ENCODE peak calls at places on chromosomes 2 and 18, in four cellular contexts. One of them, this sample, is unnamed.

GRCh38 chr2:196205891-196206408 is 34.6 kb upstream of the STK17B start:
- ATAC-seq in activated CD8-positive, alpha-beta T cell treated with anti-CD3 and anti-CD28 coated beads, Interleukin-2, amount 10 ng/mL, durations not matched to agents 7 days and 5 days: no peak
- ATAC-seq in HepG2: no peak
- ATAC-seq in effector memory CD8-positive, alpha-beta T cell: no peak
- ATAC-seq in this sample: peak

GRCh38 chr18:3596324-3597158 is 146.6 kb downstream of the TGIF1 start:
- ATAC-seq in activated CD8-positive, alpha-beta T cell treated with anti-CD3 and anti-CD28 coated beads, Interleukin-2, amount 10 ng/mL, durations not matched to agents 7 days and 5 days: no peak
- ATAC-seq in HepG2: peak
- ATAC-seq in effector memory CD8-positive, alpha-beta T cell: no peak
- ATAC-seq in this sample: no peak

GRCh38 chr2:36659872-36660312 is 36.6 kb upstream of the VIT start:
- ATAC-seq in activated CD8-positive, alpha-beta T cell treated with anti-CD3 and anti-CD28 coated beads, Interleukin-2, amount 10 ng/mL, durations not matched to agents 7 days and 5 days: no peak
- ATAC-seq in HepG2: peak
- ATAC-seq in effector memory CD8-positive, alpha-beta T cell: no peak
- ATAC-seq in this sample: peak

GRCh38 chr2:120906914-120907313 is 171.2 kb downstream of the GLI2 start:
- ATAC-seq in activated CD8-positive, alpha-beta T cell treated with anti-CD3 and anti-CD28 coated beads, Interleukin-2, amount 10 ng/mL, durations not matched to agents 7 days and 5 days: no peak
- ATAC-seq in HepG2: no peak
- ATAC-seq in effector memory CD8-positive, alpha-beta T cell: no peak
- ATAC-seq in this sample: no peak

GRCh38 chr2:126635281-126635680 is 20.7 kb upstream of the GYPC start:
- ATAC-seq in activated CD8-positive, alpha-beta T cell treated with anti-CD3 and anti-CD28 coated beads, Interleukin-2, amount 10 ng/mL, durations not matched to agents 7 days and 5 days: no peak
- ATAC-seq in HepG2: no peak
- ATAC-seq in effector memory CD8-positive, alpha-beta T cell: no peak
- ATAC-seq in this sample: no peak

GRCh38 chr2:47728551-47728950 is 54.4 kb upstream of the MSH6 start:
- ATAC-seq in activated CD8-positive, alpha-beta T cell treated with anti-CD3 and anti-CD28 coated beads, Interleukin-2, amount 10 ng/mL, durations not matched to agents 7 days and 5 days: no peak
- ATAC-seq in HepG2: no peak
- ATAC-seq in effector memory CD8-positive, alpha-beta T cell: no peak
- ATAC-seq in this sample: no peak

GRCh38 chr2:136000502-136000901 is 15.1 kb upstream of the DARS1 start:
- ATAC-seq in activated CD8-positive, alpha-beta T cell treated with anti-CD3 and anti-CD28 coated beads, Interleukin-2, amount 10 ng/mL, durations not matched to agents 7 days and 5 days: peak
- ATAC-seq in HepG2: no peak
- ATAC-seq in effector memory CD8-positive, alpha-beta T cell: no peak
- ATAC-seq in this sample: no peak

GRCh38 chr18:993560-993959 is 88.9 kb downstream of the ADCYAP1 start:
- ATAC-seq in activated CD8-positive, alpha-beta T cell treated with anti-CD3 and anti-CD28 coated beads, Interleukin-2, amount 10 ng/mL, durations not matched to agents 7 days and 5 days: no peak
- ATAC-seq in HepG2: no peak
- ATAC-seq in effector memory CD8-positive, alpha-beta T cell: no peak
- ATAC-seq in this sample: no peak

GRCh38 chr2:134536312-134536711 is 182.5 kb downstream of the TMEM163 start:
- ATAC-seq in activated CD8-positive, alpha-beta T cell treated with anti-CD3 and anti-CD28 coated beads, Interleukin-2, amount 10 ng/mL, durations not matched to agents 7 days and 5 days: no peak
- ATAC-seq in HepG2: peak
- ATAC-seq in effector memory CD8-positive, alpha-beta T cell: no peak
- ATAC-seq in this sample: no peak

GRCh38 chr18:41558744-41559143 is 396.3 kb upstream of the PIK3C3 start:
- ATAC-seq in activated CD8-positive, alpha-beta T cell treated with anti-CD3 and anti-CD28 coated beads, Interleukin-2, amount 10 ng/mL, durations not matched to agents 7 days and 5 days: no peak
- ATAC-seq in HepG2: no peak
- ATAC-seq in effector memory CD8-positive, alpha-beta T cell: no peak
- ATAC-seq in this sample: no peak

GRCh38 chr18:69469444-69469919 is 68.8 kb downstream of the DOK6 start:
- ATAC-seq in activated CD8-positive, alpha-beta T cell treated with anti-CD3 and anti-CD28 coated beads, Interleukin-2, amount 10 ng/mL, durations not matched to agents 7 days and 5 days: no peak
- ATAC-seq in HepG2: no peak
- ATAC-seq in effector memory CD8-positive, alpha-beta T cell: peak
- ATAC-seq in this sample: no peak

GRCh38 chr2:98908909-98909308 is 27.1 kb downstream of the CRACDL start:
- ATAC-seq in activated CD8-positive, alpha-beta T cell treated with anti-CD3 and anti-CD28 coated beads, Interleukin-2, amount 10 ng/mL, durations not matched to agents 7 days and 5 days: no peak
- ATAC-seq in HepG2: no peak
- ATAC-seq in effector memory CD8-positive, alpha-beta T cell: no peak
- ATAC-seq in this sample: peak

GRCh38 chr2:55144922-55145820 is 86.9 kb downstream of the CLHC1 start:
- ATAC-seq in activated CD8-positive, alpha-beta T cell treated with anti-CD3 and anti-CD28 coated beads, Interleukin-2, amount 10 ng/mL, durations not matched to agents 7 days and 5 days: no peak
- ATAC-seq in HepG2: no peak
- ATAC-seq in effector memory CD8-positive, alpha-beta T cell: no peak
- ATAC-seq in this sample: no peak

GRCh38 chr2:100963026-100963375 is 39.1 kb upstream of the RPL31 start:
- ATAC-seq in activated CD8-positive, alpha-beta T cell treated with anti-CD3 and anti-CD28 coated beads, Interleukin-2, amount 10 ng/mL, durations not matched to agents 7 days and 5 days: no peak
- ATAC-seq in HepG2: no peak
- ATAC-seq in effector memory CD8-positive, alpha-beta T cell: no peak
- ATAC-seq in this sample: no peak

GRCh38 chr2:208935531-208935930 is 488.3 kb upstream of the MAP2 start:
- ATAC-seq in activated CD8-positive, alpha-beta T cell treated with anti-CD3 and anti-CD28 coated beads, Interleukin-2, amount 10 ng/mL, durations not matched to agents 7 days and 5 days: no peak
- ATAC-seq in HepG2: no peak
- ATAC-seq in effector memory CD8-positive, alpha-beta T cell: no peak
- ATAC-seq in this sample: no peak

GRCh38 chr2:136255648-136256461 is 137.9 kb upstream of the CXCR4 start:
- ATAC-seq in activated CD8-positive, alpha-beta T cell treated with anti-CD3 and anti-CD28 coated beads, Interleukin-2, amount 10 ng/mL, durations not matched to agents 7 days and 5 days: no peak
- ATAC-seq in HepG2: peak
- ATAC-seq in effector memory CD8-positive, alpha-beta T cell: peak
- ATAC-seq in this sample: no peak

GRCh38 chr2:215870088-215870490 is 143.3 kb downstream of the MREG start:
- ATAC-seq in activated CD8-positive, alpha-beta T cell treated with anti-CD3 and anti-CD28 coated beads, Interleukin-2, amount 10 ng/mL, durations not matched to agents 7 days and 5 days: no peak
- ATAC-seq in HepG2: no peak
- ATAC-seq in effector memory CD8-positive, alpha-beta T cell: no peak
- ATAC-seq in this sample: no peak

GRCh38 chr2:122205637-122206036 is 450.2 kb downstream of the TSN start:
- ATAC-seq in activated CD8-positive, alpha-beta T cell treated with anti-CD3 and anti-CD28 coated beads, Interleukin-2, amount 10 ng/mL, durations not matched to agents 7 days and 5 days: no peak
- ATAC-seq in HepG2: no peak
- ATAC-seq in effector memory CD8-positive, alpha-beta T cell: no peak
- ATAC-seq in this sample: no peak

GRCh38 chr2:29015701-29016470 is 34.8 kb downstream of the TOGARAM2 start:
- ATAC-seq in activated CD8-positive, alpha-beta T cell treated with anti-CD3 and anti-CD28 coated beads, Interleukin-2, amount 10 ng/mL, durations not matched to agents 7 days and 5 days: no peak
- ATAC-seq in HepG2: no peak
- ATAC-seq in effector memory CD8-positive, alpha-beta T cell: no peak
- ATAC-seq in this sample: no peak

GRCh38 chr2:96906719-96907404 is 37.0 kb upstream of the SEMA4C start:
- ATAC-seq in activated CD8-positive, alpha-beta T cell treated with anti-CD3 and anti-CD28 coated beads, Interleukin-2, amount 10 ng/mL, durations not matched to agents 7 days and 5 days: no peak
- ATAC-seq in HepG2: peak
- ATAC-seq in effector memory CD8-positive, alpha-beta T cell: no peak
- ATAC-seq in this sample: no peak

GRCh38 chr2:168632733-168633132 is 169.7 kb upstream of the NOSTRIN start:
- ATAC-seq in activated CD8-positive, alpha-beta T cell treated with anti-CD3 and anti-CD28 coated beads, Interleukin-2, amount 10 ng/mL, durations not matched to agents 7 days and 5 days: no peak
- ATAC-seq in HepG2: no peak
- ATAC-seq in effector memory CD8-positive, alpha-beta T cell: no peak
- ATAC-seq in this sample: peak